ENCODE peak calls at places on chromosomes 2 and 18, in nine cellular contexts. U, C, K, W, H, E, O, G and D are unnamed samples.

GRCh38 chr2:27356056-27356381 is 545 bp downstream of the GTF3C2 start:
- DNase-seq in K (no peak), C (peak), O (peak), G (peak), H (peak), W (peak), E (no peak), U (peak), D (peak)

GRCh38 chr2:63053235-63053888 is 2.7 kb downstream of the OTX1 start:
- DNase-seq in H (no peak), C (no peak), W (no peak), K (no peak), O (no peak), E (no peak), U (no peak), G (no peak), D (no peak)

GRCh38 chr2:86372641-86373502 is 35.4 kb upstream of the REEP1 start:
- DNase-seq in G (peak), U (peak), H (peak), C (peak), W (peak), E (no peak), O (peak), K (no peak), D (peak)

GRCh38 chr2:23711979-23712755 is 214.8 kb downstream of the ATAD2B start:
- DNase-seq in C (peak), H (no peak), K (peak), U (peak), E (no peak), W (peak), O (no peak), G (no peak), D (no peak)

GRCh38 chr2:190344275-190344827 is 962 bp downstream of the INPP1 start:
- DNase-seq in G (peak), K (no peak), O (no peak), H (peak), E (no peak), U (peak), W (peak), C (no peak), D (peak)

GRCh38 chr2:222272446-222273035 is 26.3 kb downstream of the PAX3 start:
- DNase-seq in K (no peak), H (no peak), W (no peak), G (no peak), O (no peak), U (no peak), E (no peak), C (no peak), D (no peak)

GRCh38 chr18:35512761-35513160 is 15.0 kb upstream of the INO80C start:
- DNase-seq in G (no peak), E (no peak), U (no peak), H (no peak), C (no peak), K (no peak), W (no peak), O (no peak), D (no peak)

GRCh38 chr2:47002480-47003381 is 87.1 kb upstream of the MCFD2 start:
- DNase-seq in U (no peak), O (no peak), G (no peak), C (no peak), K (peak), E (no peak), W (peak), H (no peak), D (peak)

GRCh38 chr2:38702413-38702812 is 36.5 kb downstream of the GALM start:
- DNase-seq in G (no peak), K (no peak), E (no peak), O (no peak), C (peak), W (no peak), H (no peak), U (no peak), D (no peak)

GRCh38 chr18:55419132-55419938 is 168.7 kb downstream of the TCF4 start:
- DNase-seq in H (no peak), W (no peak), C (peak), E (no peak), O (no peak), K (no peak), U (no peak), G (no peak), D (no peak)

GRCh38 chr18:6328624-6329016 is 86.1 kb downstream of the L3MBTL4 start:
- DNase-seq in G (peak), C (no peak), H (no peak), O (no peak), U (peak), K (no peak), E (no peak), W (peak), D (no peak)

GRCh38 chr2:190342601-190343000 is 788 bp upstream of the INPP1 start:
- DNase-seq in E (no peak), K (no peak), U (no peak), C (no peak), H (no peak), W (no peak), O (no peak), G (no peak), D (no peak)

GRCh38 chr2:47631306-47631705 is 151.6 kb upstream of the MSH6 start:
- DNase-seq in G (no peak), C (no peak), W (no peak), O (no peak), H (no peak), K (no peak), E (no peak), U (no peak), D (no peak)

GRCh38 chr18:36493349-36494281 is 196.1 kb downstream of the FHOD3 start:
- DNase-seq in U (no peak), C (peak), W (no peak), K (no peak), O (no peak), E (no peak), H (peak), G (no peak), D (peak)

GRCh38 chr2:38074775-38075435 is 1.0 kb downstream of the CYP1B1 start:
- DNase-seq in O (no peak), H (no peak), E (no peak), G (no peak), U (peak), W (peak), K (peak), C (no peak), D (no peak)

GRCh38 chr2:9949992-9950520 is 1.4 kb upstream of the GRHL1 start:
- DNase-seq in K (no peak), W (no peak), U (no peak), O (no peak), E (no peak), H (no peak), G (no peak), C (no peak), D (no peak)

GRCh38 chr2:127805491-127805890 is 5.5 kb downstream of the WDR33 start:
- DNase-seq in W (no peak), E (no peak), U (no peak), O (no peak), H (no peak), C (no peak), G (no peak), K (no peak), D (no peak)

GRCh38 chr2:6203297-6203959 is 511.2 kb downstream of the SOX11 start:
- DNase-seq in E (no peak), K (no peak), H (no peak), C (no peak), O (no peak), W (no peak), G (no peak), U (no peak), D (no peak)

GRCh38 chr2:240290432-240291336 is 144.8 kb upstream of the GPC1 start:
- DNase-seq in U (no peak), C (no peak), W (no peak), G (no peak), E (peak), K (no peak), O (no peak), H (no peak), D (no peak)

GRCh38 chr2:223528036-223528435 is 74.1 kb downstream of the SCG2 start:
- DNase-seq in C (peak), K (no peak), E (no peak), W (no peak), H (no peak), U (no peak), O (no peak), G (no peak), D (no peak)

GRCh38 chr18:75945534-75945933 is 518.0 kb upstream of the SMIM21 start:
- DNase-seq in C (no peak), K (no peak), H (no peak), E (no peak), G (no peak), W (no peak), O (no peak), U (no peak), D (no peak)

GRCh38 chr2:96665083-96665569 is 22.6 kb downstream of the FER1L5 start:
- DNase-seq in K (no peak), H (peak), C (peak), W (peak), G (no peak), U (no peak), E (no peak), O (no peak), D (peak)

GRCh38 chr2:188850786-188851185 is 123.4 kb upstream of the COL3A1 start:
- DNase-seq in E (no peak), U (no peak), G (no peak), C (peak), K (no peak), H (no peak), O (no peak), W (no peak), D (no peak)

GRCh38 chr2:101580528-101580927 is 105.6 kb upstream of the RFX8 start:
- DNase-seq in W (no peak), K (no peak), O (no peak), G (no peak), C (no peak), U (no peak), E (no peak), H (no peak), D (no peak)

GRCh38 chr2:215105607-215106354 is 32.6 kb downstream of the ABCA12 start:
- DNase-seq in C (peak), E (no peak), W (no peak), U (no peak), O (no peak), K (no peak), H (no peak), G (no peak), D (no peak)

GRCh38 chr18:3453540-3454364 is 3.8 kb downstream of the TGIF1 start:
- DNase-seq in W (peak), C (peak), E (no peak), H (peak), U (peak), G (peak), K (peak), O (no peak), D (peak)

GRCh38 chr2:36696533-36696932 is at the start of gene VIT:
- DNase-seq in C (no peak), E (no peak), G (no peak), W (no peak), K (no peak), O (no peak), H (no peak), U (no peak), D (no peak)
- H3K4me3 ChIP-seq in C (peak), E (no peak), G (no peak), W (no peak), K (no peak), O (no peak), H (no peak), U (peak), D (peak)

DNA sequence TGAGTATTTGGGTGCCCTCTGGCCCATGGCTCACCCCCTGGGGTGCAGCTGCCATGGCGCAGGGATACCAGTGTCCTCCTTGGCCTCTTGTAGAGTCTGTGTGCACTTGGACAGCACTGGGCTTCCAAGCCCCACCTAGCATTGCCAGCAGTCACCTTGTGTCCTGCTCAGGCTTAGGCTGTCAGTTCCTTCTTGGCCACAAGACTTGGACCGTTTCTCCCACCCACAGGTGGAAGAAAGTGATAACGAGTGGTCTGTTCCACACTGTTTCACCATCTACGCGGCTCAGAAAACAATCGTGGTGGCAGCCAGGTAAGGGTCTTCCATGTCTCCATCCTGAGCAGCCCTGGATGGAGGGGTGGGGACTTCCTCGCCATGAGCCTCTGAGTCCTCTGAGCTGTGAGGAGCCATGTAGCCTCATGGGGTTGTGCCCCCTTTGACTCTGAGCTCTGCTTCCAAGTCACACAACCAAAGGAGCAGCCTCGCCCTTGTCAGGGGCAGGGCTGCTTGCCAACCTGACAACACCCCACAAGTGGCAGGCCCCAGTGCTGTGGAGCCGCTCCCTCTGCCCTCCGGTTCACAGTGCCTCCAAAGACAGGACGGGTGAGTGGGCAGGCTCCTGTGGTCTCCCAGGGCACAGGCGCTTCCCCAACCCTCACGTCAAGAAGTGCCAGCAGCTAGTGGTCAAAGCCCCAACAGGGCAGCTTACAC is 18.5 kb downstream of the STK25 start:
- DNase-seq in U (no peak), K (no peak), G (peak), H (peak), W (no peak), C (no peak), E (no peak), O (peak), D (no peak)
- TF ChIP-seq POLR2A in U (no peak), K (no peak), G (no peak), H (peak), W (no peak), C (no peak), E (no peak), O (no peak), D (no peak)

DNA sequence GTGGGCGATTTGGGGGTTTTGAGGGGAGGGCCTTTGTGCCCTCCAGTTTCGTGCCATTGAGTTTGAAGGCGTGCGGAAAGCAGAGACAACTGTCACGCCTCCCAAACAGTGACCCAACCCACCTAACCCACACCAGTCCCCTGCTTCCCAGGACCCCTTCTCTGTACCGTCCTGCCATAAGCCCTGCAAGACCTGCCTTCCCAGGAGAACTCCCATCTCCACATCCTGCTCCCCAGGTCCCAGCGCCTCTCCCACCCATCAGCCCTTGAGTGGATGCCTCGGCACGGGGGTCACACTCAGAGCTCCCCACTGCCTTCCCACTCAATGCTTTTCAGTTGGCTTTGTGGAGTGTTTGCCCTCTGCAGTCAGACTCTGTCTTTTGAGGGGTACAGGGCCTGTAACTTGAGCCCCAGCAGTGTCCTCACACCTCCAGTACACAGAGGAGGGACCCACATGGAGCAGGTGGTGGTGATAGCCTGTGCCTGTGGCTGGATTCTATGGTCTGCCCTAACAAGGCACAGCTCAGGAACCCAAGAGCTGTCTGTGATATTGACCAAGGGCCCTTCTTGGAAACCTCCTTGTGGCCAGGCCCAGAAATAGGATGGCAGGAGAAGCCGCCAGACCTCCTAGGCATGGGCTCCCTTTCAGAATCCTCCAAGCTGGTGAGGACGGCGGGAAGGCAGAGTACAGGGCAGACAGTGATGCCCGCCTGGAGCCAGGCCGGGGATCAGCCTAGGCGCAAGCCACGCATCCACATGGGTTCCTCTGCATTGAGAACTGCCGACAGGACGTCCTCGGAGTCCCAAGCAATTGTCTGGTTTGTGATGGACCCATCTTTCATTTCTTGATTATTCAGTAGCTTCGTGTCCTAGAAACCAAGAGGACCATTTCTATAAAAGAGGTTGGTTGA is 44.4 kb upstream of the SMAD7 start:
- DNase-seq in K (no peak), W (no peak), G (no peak), U (no peak), O (no peak), H (no peak), C (no peak), E (no peak), D (no peak)
- H3K27ac ChIP-seq in K (no peak), W (no peak), G (no peak), U (no peak), O (no peak), H (no peak), C (no peak), E (no peak), D (no peak)

DNA sequence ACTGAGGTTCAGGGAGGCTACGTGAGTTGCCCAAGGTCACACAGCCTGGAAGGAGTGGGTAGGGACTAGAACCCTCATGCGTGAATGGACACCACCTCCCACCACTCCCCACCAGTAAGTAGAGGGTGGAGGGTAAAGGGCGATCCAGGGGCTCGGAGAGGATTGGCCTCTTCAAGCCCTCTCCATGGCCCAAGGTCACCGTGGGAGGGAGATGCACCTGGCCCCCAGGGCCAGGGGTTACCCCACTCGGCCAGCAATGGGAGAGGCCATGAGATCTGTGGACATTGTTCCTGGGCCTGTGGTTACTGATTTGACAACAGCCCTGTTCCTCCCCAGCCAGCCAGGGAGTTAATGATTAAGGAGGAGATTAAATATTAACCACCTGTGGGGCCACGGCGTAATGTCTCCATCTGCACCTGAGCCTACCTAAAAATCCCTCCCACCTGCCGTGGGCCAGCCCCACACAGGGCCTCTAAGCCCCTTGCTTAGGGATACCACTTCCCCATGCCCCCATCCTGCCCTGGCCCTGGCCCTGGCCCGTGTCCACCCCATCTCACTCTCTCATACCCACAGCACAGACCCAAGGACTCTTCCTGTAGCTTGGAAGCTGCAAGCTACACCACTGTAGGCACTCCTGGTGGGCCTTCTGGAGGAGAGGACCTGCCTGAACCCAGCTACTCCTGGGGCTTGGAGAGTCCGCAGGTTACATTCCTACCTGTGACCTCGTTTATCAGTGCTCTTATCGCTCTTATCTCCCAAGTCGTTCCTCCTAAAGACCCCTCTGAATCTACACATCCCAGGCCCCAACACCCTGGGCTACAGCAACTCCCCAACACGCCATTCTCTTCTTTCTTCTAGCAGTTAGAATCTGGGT is 32.2 kb downstream of the ZFP36L2 start:
- DNase-seq in K (no peak), G (peak), O (no peak), W (no peak), H (peak), U (no peak), E (no peak), C (no peak), D (no peak)
- H3K4me3 ChIP-seq in K (no peak), G (no peak), O (no peak), W (no peak), H (peak), U (no peak), E (no peak), C (no peak), D (no peak)

DNA sequence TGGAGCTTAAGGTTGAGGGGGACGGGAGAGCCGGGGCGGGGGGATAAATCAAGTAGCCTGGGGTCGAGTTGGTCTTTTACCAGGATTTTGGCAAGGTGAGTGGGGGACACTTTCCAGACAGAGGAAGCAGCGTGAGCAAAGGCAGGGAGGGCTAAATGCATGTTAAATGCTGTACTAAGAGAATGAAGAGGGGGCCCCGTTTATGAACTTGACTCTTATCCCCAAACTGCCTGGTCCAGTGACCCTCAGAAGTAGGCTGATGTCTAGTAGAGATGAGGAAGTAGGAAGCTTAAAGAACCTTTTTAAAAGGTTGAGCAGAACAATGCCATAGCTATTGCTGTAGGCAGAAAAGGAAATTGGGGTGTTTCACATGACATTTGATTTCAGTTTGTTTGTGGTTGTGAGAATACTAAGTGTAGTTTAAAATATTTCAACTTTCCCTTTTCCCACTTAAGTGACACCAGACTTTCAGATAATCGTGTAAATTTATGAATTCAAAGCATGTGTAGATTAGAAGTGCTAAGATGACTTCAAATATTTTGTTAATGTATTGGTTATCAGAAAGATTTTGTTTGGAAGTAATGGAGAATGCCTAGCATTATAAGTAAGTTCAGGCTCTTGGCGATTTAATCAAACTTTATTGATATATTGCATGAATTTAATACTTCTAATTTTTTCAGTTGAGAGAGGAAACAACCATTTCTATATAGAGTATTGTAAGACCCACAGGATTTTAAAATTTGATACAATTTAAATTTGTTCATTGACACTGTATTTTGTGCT is 1.8 kb downstream of the REL start:
- DNase-seq in O (peak), G (no peak), K (no peak), E (no peak), C (peak), W (no peak), H (peak), U (peak), D (no peak)
- TF ChIP-seq POLR2A in O (no peak), G (no peak), K (no peak), E (no peak), C (no peak), W (no peak), H (peak), U (no peak), D (no peak)

GRCh38 chr18:13558132-13558531 is 168.2 kb downstream of the FAM210A start:
- DNase-seq in K (no peak), U (peak), G (no peak), C (peak), H (peak), E (peak), W (peak), O (peak), D (no peak)
- H3K27ac ChIP-seq in K (no peak), U (no peak), G (no peak), C (no peak), H (no peak), E (no peak), W (no peak), O (no peak), D (no peak)

DNA sequence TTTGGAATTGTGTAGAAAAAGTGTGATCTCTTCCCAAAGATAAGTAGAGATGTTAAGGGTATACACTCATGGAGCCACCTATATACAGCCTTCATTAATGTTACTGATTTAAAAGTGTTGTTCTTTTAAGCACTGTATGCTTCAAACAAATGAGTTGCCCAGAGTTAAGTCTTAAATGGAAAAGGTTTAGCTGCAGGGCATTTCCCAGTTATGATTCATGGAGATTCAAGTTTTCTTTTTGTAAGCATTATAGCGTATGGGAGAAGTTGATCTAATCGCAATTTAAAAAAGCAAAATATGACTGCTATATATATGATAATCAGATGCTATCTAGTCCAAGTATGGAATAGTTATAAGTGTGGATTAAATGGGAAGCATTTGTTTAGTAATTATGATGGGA is 4.8 kb downstream of the PDK1 start:
- DNase-seq in K (no peak), C (peak), O (no peak), W (no peak), E (no peak), G (no peak), U (no peak), H (no peak), D (no peak)
- H3K4me3 ChIP-seq in K (no peak), C (no peak), O (no peak), W (no peak), E (no peak), G (no peak), U (no peak), H (no peak), D (no peak)